ENCODE peak calls at places on chromosome X, in four cellular contexts. D, E, Y and N are unnamed samples.

GRCh38 chrX:49175875-49176274 is 4.2 kb downstream of the PLP2 start:
- DNase-seq in D (no peak), E (no peak), Y (no peak), N (no peak)

GRCh38 chrX:107563851-107564250 is 64.5 kb upstream of the PRPS1 start:
- DNase-seq in D (no peak), E (no peak), Y (no peak), N (no peak)

GRCh38 chrX:12570859-12571501 is 220.2 kb upstream of the PRPS2 start:
- DNase-seq in D (no peak), E (no peak), Y (no peak), N (no peak)

GRCh38 chrX:153780678-153781427 is at the start of gene SRPK3:
- DNase-seq in D (no peak), E (no peak), Y (peak), N (no peak)

GRCh38 chrX:47483310-47484268 is 567 bp upstream of the ZNF41 start:
- DNase-seq in D (no peak), E (no peak), Y (peak), N (no peak)

GRCh38 chrX:120463241-120463640 is 5.9 kb downstream of the LAMP2 start:
- DNase-seq in D (no peak), E (no peak), Y (no peak), N (no peak)

GRCh38 chrX:35919536-35920309 is at the start of gene CFAP47:
- DNase-seq in D (peak), E (no peak), Y (peak), N (no peak)

GRCh38 chrX:85922821-85923220 is 124.5 kb downstream of the CHM start:
- DNase-seq in D (no peak), E (no peak), Y (peak), N (no peak)

GRCh38 chrX:12777670-12778069 is 13.5 kb upstream of the PRPS2 start:
- DNase-seq in D (no peak), E (no peak), Y (peak), N (no peak)

GRCh38 chrX:153554519-153555167 is 37.2 kb downstream of the ATP2B3 start:
- DNase-seq in D (peak), E (peak), Y (peak), N (peak)

GRCh38 chrX:140132937-140133336 is 167.6 kb upstream of the CXorf66 start:
- DNase-seq in D (no peak), E (no peak), Y (peak), N (no peak)

GRCh38 chrX:121755541-121755940 is 708.1 kb downstream of the GLUD2 start:
- DNase-seq in D (no peak), E (no peak), Y (peak), N (no peak)

GRCh38 chrX:131791608-131792355 is 231.3 kb upstream of the STK26 start:
- DNase-seq in D (no peak), E (no peak), Y (peak), N (no peak)

GRCh38 chrX:20001615-20002014 is 10.8 kb upstream of the BCLAF3 start:
- DNase-seq in D (no peak), E (no peak), Y (no peak), N (no peak)

GRCh38 chrX:14776901-14777300 is 96.0 kb downstream of the FANCB start:
- DNase-seq in D (no peak), E (no peak), Y (no peak), N (no peak)

GRCh38 chrX:104864296-104864695 is 298.3 kb downstream of the IL1RAPL2 start:
- DNase-seq in D (no peak), E (no peak), Y (no peak), N (no peak)

GRCh38 chrX:9880912-9881311 is 86.2 kb upstream of the CLDN34 start:
- DNase-seq in D (no peak), E (no peak), Y (no peak), N (no peak)

GRCh38 chrX:12292996-12293765 is 154.9 kb downstream of the FRMPD4 start:
- DNase-seq in D (no peak), E (no peak), Y (no peak), N (no peak)